ENCODE peak calls at places on chromosomes 2 and 18, in six cellular contexts. G, C, V, W, Q and X are unnamed samples.

GRCh38 chr2:108564510-108564909 is 30.2 kb downstream of the LIMS1 start:
- DNase-seq in G (no peak), C (no peak), V (no peak), W (no peak), Q (no peak), X (no peak)

GRCh38 chr2:128228894-128229293 is 89.8 kb downstream of the HS6ST1 start:
- DNase-seq in G (no peak), C (no peak), V (no peak), W (peak; percentile 70), Q (no peak), X (no peak)

GRCh38 chr18:48711651-48712486 is 173.0 kb downstream of the CTIF start:
- DNase-seq in G (peak; percentile 50), C (no peak), V (peak; percentile 10), W (peak; percentile 50), Q (no peak), X (peak; percentile 59)

GRCh38 chr2:227782804-227783203 is 30.8 kb upstream of the CCL20 start:
- DNase-seq in G (no peak), C (no peak), V (no peak), W (no peak), Q (no peak), X (no peak)

GRCh38 chr2:6835467-6835866 is 30.2 kb downstream of the CMPK2 start:
- DNase-seq in G (peak; percentile 44), C (no peak), V (no peak), W (no peak), Q (no peak), X (no peak)

GRCh38 chr2:20838016-20838415 is 15.1 kb upstream of the LDAH start:
- DNase-seq in G (no peak), C (no peak), V (no peak), W (peak; percentile 52), Q (no peak), X (no peak)

GRCh38 chr2:100257939-100258338 is 64.4 kb downstream of the LONRF2 start:
- DNase-seq in G (no peak), C (peak; percentile 45), V (no peak), W (no peak), Q (no peak), X (no peak)

GRCh38 chr2:222613715-222614331 is 42.1 kb downstream of the FARSB start:
- DNase-seq in G (peak; percentile 37), C (peak; percentile 8), V (no peak), W (peak; percentile 17), Q (peak; percentile 65), X (peak; percentile 20)

GRCh38 chr18:12296087-12296403 is 12.0 kb upstream of the TUBB6 start:
- DNase-seq in G (peak; percentile 77), C (no peak), V (no peak), W (no peak), Q (no peak), X (no peak)

GRCh38 chr2:12861344-12861942 is 144.7 kb downstream of the TRIB2 start:
- DNase-seq in G (no peak), C (no peak), V (peak; percentile 10), W (no peak), Q (no peak), X (no peak)

GRCh38 chr2:48445091-48445725 is 84.7 kb upstream of the STON1 start:
- DNase-seq in G (no peak), C (no peak), V (no peak), W (no peak), Q (no peak), X (peak; percentile 25)

GRCh38 chr18:55907352-55908045 is 319.5 kb upstream of the TCF4 start:
- DNase-seq in G (no peak), C (no peak), V (no peak), W (no peak), Q (no peak), X (no peak)

GRCh38 chr18:41043876-41044275 is 911.2 kb upstream of the PIK3C3 start:
- DNase-seq in G (no peak), C (no peak), V (no peak), W (no peak), Q (no peak), X (no peak)

GRCh38 chr2:138193416-138194213 is 229.3 kb downstream of the HNMT start:
- DNase-seq in G (no peak), C (no peak), V (no peak), W (no peak), Q (no peak), X (no peak)